ENCODE peak calls at places on chromosomes 4 and X, in five cellular contexts. One of them, this sample, is unnamed.

GRCh38 chr4:102022343-102022742 is 231.8 kb downstream of the BANK1 start:
- DNase-seq in hepatocyte: no peak
- DNase-seq in MCF 10A: no peak
- DNase-seq in ascending aorta: no peak
- DNase-seq in HFF-Myc: no peak
- DNase-seq in this sample: no peak

GRCh38 chr4:165326831-165327210 is 648 bp upstream of the MSMO1 start:
- DNase-seq in hepatocyte: peak
- DNase-seq in MCF 10A: peak
- DNase-seq in ascending aorta: no peak
- DNase-seq in HFF-Myc: no peak
- DNase-seq in this sample: no peak

GRCh38 chr4:55793479-55793878 is 26.1 kb upstream of the EXOC1L start:
- DNase-seq in hepatocyte: no peak
- DNase-seq in MCF 10A: no peak
- DNase-seq in ascending aorta: no peak
- DNase-seq in HFF-Myc: no peak
- DNase-seq in this sample: no peak

GRCh38 chr4:112357897-112358296 is 60.7 kb downstream of the ALPK1 start:
- DNase-seq in hepatocyte: no peak
- DNase-seq in MCF 10A: no peak
- DNase-seq in ascending aorta: no peak
- DNase-seq in HFF-Myc: no peak
- DNase-seq in this sample: no peak

GRCh38 chrX:53288173-53288572 is 6.8 kb upstream of the IQSEC2 start:
- DNase-seq in hepatocyte: no peak
- DNase-seq in MCF 10A: no peak
- DNase-seq in ascending aorta: peak
- DNase-seq in HFF-Myc: no peak
- DNase-seq in this sample: no peak

GRCh38 chr4:138616775-138617174 is 374.6 kb upstream of the SLC7A11 start:
- DNase-seq in hepatocyte: no peak
- DNase-seq in MCF 10A: no peak
- DNase-seq in ascending aorta: no peak
- DNase-seq in HFF-Myc: no peak
- DNase-seq in this sample: no peak

GRCh38 chr4:57061395-57061794 is 48.8 kb downstream of the IGFBP7 start:
- DNase-seq in hepatocyte: no peak
- DNase-seq in MCF 10A: no peak
- DNase-seq in ascending aorta: no peak
- DNase-seq in HFF-Myc: no peak
- DNase-seq in this sample: no peak

GRCh38 chr4:85725727-85726170 is 250.8 kb downstream of the ARHGAP24 start:
- DNase-seq in hepatocyte: peak
- DNase-seq in MCF 10A: no peak
- DNase-seq in ascending aorta: peak
- DNase-seq in HFF-Myc: no peak
- DNase-seq in this sample: no peak

GRCh38 chr4:123235431-123235830 is 161.2 kb upstream of the SPRY1 start:
- DNase-seq in hepatocyte: no peak
- DNase-seq in MCF 10A: no peak
- DNase-seq in ascending aorta: no peak
- DNase-seq in HFF-Myc: no peak
- DNase-seq in this sample: no peak

GRCh38 chrX:37998586-37999267 is 7.6 kb upstream of the SYTL5 start:
- DNase-seq in hepatocyte: no peak
- DNase-seq in MCF 10A: peak
- DNase-seq in ascending aorta: no peak
- DNase-seq in HFF-Myc: no peak
- DNase-seq in this sample: no peak

GRCh38 chr4:69126030-69126429 is 29.8 kb downstream of the UGT2B7 start:
- DNase-seq in hepatocyte: no peak
- DNase-seq in MCF 10A: no peak
- DNase-seq in ascending aorta: no peak
- DNase-seq in HFF-Myc: no peak
- DNase-seq in this sample: no peak

GRCh38 chrX:150012647-150013046 is 74.4 kb upstream of the EOLA2 start:
- DNase-seq in hepatocyte: no peak
- DNase-seq in MCF 10A: no peak
- DNase-seq in ascending aorta: no peak
- DNase-seq in HFF-Myc: no peak
- DNase-seq in this sample: no peak

GRCh38 chrX:6708041-6708440 is 173.1 kb upstream of the VCX3A start:
- DNase-seq in hepatocyte: no peak
- DNase-seq in MCF 10A: no peak
- DNase-seq in ascending aorta: no peak
- DNase-seq in HFF-Myc: no peak
- DNase-seq in this sample: no peak

GRCh38 chr4:85740431-85740861 is 265.5 kb downstream of the ARHGAP24 start:
- DNase-seq in hepatocyte: no peak
- DNase-seq in MCF 10A: no peak
- DNase-seq in ascending aorta: no peak
- DNase-seq in HFF-Myc: no peak
- DNase-seq in this sample: no peak

GRCh38 chr4:25552580-25553271 is 102.9 kb upstream of the SLC34A2 start:
- DNase-seq in hepatocyte: no peak
- DNase-seq in MCF 10A: peak
- DNase-seq in ascending aorta: no peak
- DNase-seq in HFF-Myc: no peak
- DNase-seq in this sample: no peak

GRCh38 chrX:68942141-68942540 is 113.3 kb downstream of the EFNB1 start:
- DNase-seq in hepatocyte: no peak
- DNase-seq in MCF 10A: no peak
- DNase-seq in ascending aorta: peak
- DNase-seq in HFF-Myc: no peak
- DNase-seq in this sample: no peak

GRCh38 chr4:151798678-151799416 is 38.0 kb upstream of the GATB start:
- DNase-seq in hepatocyte: no peak
- DNase-seq in MCF 10A: no peak
- DNase-seq in ascending aorta: no peak
- DNase-seq in HFF-Myc: no peak
- DNase-seq in this sample: no peak

GRCh38 chr4:11299016-11299415 is 129.7 kb downstream of the HS3ST1 start:
- DNase-seq in hepatocyte: no peak
- DNase-seq in MCF 10A: peak
- DNase-seq in ascending aorta: no peak
- DNase-seq in HFF-Myc: no peak
- DNase-seq in this sample: no peak

GRCh38 chrX:130301405-130301804 is 32.7 kb upstream of the ZNF280C start:
- DNase-seq in hepatocyte: no peak
- DNase-seq in MCF 10A: no peak
- DNase-seq in ascending aorta: no peak
- DNase-seq in HFF-Myc: no peak
- DNase-seq in this sample: no peak

GRCh38 chr4:119296356-119296755 is 25.6 kb downstream of the FABP2 start:
- DNase-seq in hepatocyte: no peak
- DNase-seq in MCF 10A: no peak
- DNase-seq in ascending aorta: no peak
- DNase-seq in HFF-Myc: no peak
- DNase-seq in this sample: no peak

GRCh38 chr4:106614446-106614845 is 245.9 kb upstream of the GIMD1 start:
- DNase-seq in hepatocyte: no peak
- DNase-seq in MCF 10A: no peak
- DNase-seq in ascending aorta: no peak
- DNase-seq in HFF-Myc: no peak
- DNase-seq in this sample: no peak

GRCh38 chr4:140213736-140214135 is 59.8 kb upstream of the MAML3 start:
- DNase-seq in hepatocyte: peak
- DNase-seq in MCF 10A: peak
- DNase-seq in ascending aorta: no peak
- DNase-seq in HFF-Myc: no peak
- DNase-seq in this sample: no peak

DNA sequence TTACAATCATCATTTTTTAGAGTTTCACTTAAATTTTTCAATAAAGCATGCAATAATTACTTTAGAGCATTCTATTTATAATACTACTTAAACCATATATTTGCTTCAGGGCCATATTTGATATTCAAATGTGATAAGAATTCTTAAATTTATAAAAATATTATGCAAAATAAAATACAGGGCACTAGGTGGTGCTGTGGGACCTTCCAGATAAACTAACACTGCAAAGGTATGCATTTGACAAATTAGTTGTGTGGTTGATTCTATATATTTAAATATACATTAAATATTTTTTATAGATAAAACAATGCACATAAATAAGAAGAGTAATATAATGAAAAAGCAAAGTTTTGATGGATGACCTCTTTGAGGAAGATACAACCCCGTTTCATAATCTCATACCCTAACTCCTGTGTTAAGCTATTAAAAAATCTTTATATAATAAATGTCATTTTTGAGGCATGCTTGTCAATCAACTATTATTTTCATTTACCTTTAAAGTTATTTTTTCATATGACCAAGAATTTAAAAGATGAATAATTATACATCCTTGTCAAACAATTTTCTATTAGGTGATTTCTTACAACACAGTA is 128.4 kb downstream of the REELD1 start:
- DNase-seq in hepatocyte: peak
- DNase-seq in MCF 10A: peak
- DNase-seq in ascending aorta: no peak
- DNase-seq in HFF-Myc: no peak
- DNase-seq in this sample: no peak
- TF ChIP-seq CTCF in hepatocyte: peak
- TF ChIP-seq CTCF in MCF 10A: peak
- TF ChIP-seq CTCF in ascending aorta: no peak
- TF ChIP-seq CTCF in HFF-Myc: peak
- TF ChIP-seq CTCF in this sample: peak

DNA sequence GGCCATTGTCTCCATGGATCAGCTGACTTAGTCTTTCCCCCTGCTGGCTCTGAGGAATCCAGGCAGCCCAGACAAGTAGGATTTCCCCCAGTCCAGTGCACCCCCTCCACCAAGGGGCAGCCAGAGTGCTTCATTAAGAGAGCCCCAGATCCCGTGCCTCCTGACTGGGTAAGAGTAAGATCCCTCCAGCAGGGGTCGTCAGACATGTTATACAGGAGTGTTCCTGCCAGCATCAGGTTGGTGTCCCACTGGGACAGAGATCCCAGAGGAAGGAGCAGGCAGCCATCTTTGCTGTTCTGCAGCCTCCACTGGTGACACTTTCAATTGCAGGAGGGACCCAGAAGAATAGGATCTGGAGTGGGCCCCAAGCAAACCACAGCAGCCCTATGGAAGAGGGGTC is 29.0 kb upstream of the INPP4B start:
- DNase-seq in hepatocyte: no peak
- DNase-seq in MCF 10A: peak
- DNase-seq in ascending aorta: no peak
- DNase-seq in HFF-Myc: no peak
- DNase-seq in this sample: no peak
- TF ChIP-seq CTCF in hepatocyte: no peak
- TF ChIP-seq CTCF in MCF 10A: no peak
- TF ChIP-seq CTCF in ascending aorta: no peak
- TF ChIP-seq CTCF in HFF-Myc: no peak
- TF ChIP-seq CTCF in this sample: no peak

GRCh38 chr4:8830056-8830455 is 41.6 kb downstream of the HMX1 start:
- DNase-seq in hepatocyte: no peak
- DNase-seq in MCF 10A: no peak
- DNase-seq in ascending aorta: peak
- DNase-seq in HFF-Myc: no peak
- DNase-seq in this sample: peak

GRCh38 chr4:8831221-8832129 is 40.2 kb downstream of the HMX1 start:
- DNase-seq in hepatocyte: no peak
- DNase-seq in MCF 10A: no peak
- DNase-seq in ascending aorta: peak
- DNase-seq in HFF-Myc: no peak
- DNase-seq in this sample: peak

GRCh38 chr4:8830611-8831200 is 40.9 kb downstream of the HMX1 start:
- DNase-seq in hepatocyte: no peak
- DNase-seq in MCF 10A: no peak
- DNase-seq in ascending aorta: peak
- DNase-seq in HFF-Myc: no peak
- DNase-seq in this sample: peak

GRCh38 chr4:8834681-8835220 is 36.9 kb downstream of the HMX1 start:
- DNase-seq in hepatocyte: no peak
- DNase-seq in MCF 10A: no peak
- DNase-seq in ascending aorta: peak
- DNase-seq in HFF-Myc: no peak
- DNase-seq in this sample: peak

GRCh38 chr4:8832130-8832930 is 39.3 kb downstream of the HMX1 start:
- DNase-seq in hepatocyte: no peak
- DNase-seq in MCF 10A: peak
- DNase-seq in ascending aorta: peak
- DNase-seq in HFF-Myc: peak
- DNase-seq in this sample: peak
- TF ChIP-seq CTCF in hepatocyte: no peak
- TF ChIP-seq CTCF in MCF 10A: no peak
- TF ChIP-seq CTCF in ascending aorta: no peak
- TF ChIP-seq CTCF in HFF-Myc: no peak
- TF ChIP-seq CTCF in this sample: no peak

DNA sequence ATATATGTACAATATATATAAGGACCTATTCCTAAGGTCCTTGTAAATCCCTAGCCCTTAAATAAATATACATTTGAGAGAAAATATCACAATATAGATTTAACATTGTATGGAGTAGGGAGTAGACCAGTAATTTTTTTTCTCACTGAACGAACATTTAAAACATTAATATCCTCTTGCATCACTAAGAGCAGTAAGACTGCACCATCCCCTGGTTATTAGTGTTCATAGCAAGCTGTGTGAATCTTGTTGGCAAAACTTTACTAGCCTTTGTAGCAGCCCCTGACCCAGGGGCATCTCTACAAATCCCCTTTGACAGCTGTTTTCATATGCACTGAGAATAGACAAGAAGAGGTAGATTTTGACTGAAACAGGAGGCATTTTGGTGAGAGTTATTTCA is 146.5 kb downstream of the IL1RAPL2 start:
- DNase-seq in hepatocyte: no peak
- DNase-seq in MCF 10A: peak
- DNase-seq in ascending aorta: no peak
- DNase-seq in HFF-Myc: no peak
- DNase-seq in this sample: no peak
- TF ChIP-seq CTCF in hepatocyte: peak
- TF ChIP-seq CTCF in MCF 10A: peak
- TF ChIP-seq CTCF in ascending aorta: no peak
- TF ChIP-seq CTCF in HFF-Myc: no peak
- TF ChIP-seq CTCF in this sample: no peak

GRCh38 chr4:154928640-154929257 is 147.7 kb downstream of the RBM46 start:
- DNase-seq in hepatocyte: peak
- DNase-seq in MCF 10A: peak
- DNase-seq in ascending aorta: no peak
- DNase-seq in HFF-Myc: peak
- DNase-seq in this sample: no peak
- TF ChIP-seq CTCF in hepatocyte: peak
- TF ChIP-seq CTCF in MCF 10A: peak
- TF ChIP-seq CTCF in ascending aorta: no peak
- TF ChIP-seq CTCF in HFF-Myc: peak
- TF ChIP-seq CTCF in this sample: peak

GRCh38 chrX:26442340-26442739 is 226.4 kb downstream of the MAGEB5 start:
- DNase-seq in hepatocyte: peak
- DNase-seq in MCF 10A: peak
- DNase-seq in ascending aorta: no peak
- DNase-seq in HFF-Myc: no peak
- DNase-seq in this sample: no peak
- TF ChIP-seq CTCF in hepatocyte: peak
- TF ChIP-seq CTCF in MCF 10A: peak
- TF ChIP-seq CTCF in ascending aorta: no peak
- TF ChIP-seq CTCF in HFF-Myc: no peak
- TF ChIP-seq CTCF in this sample: peak